ENCODE peak calls at places on chromosomes 13 and 19, in four cellular contexts. U is progenitor cell of endocrine pancreas, X is psoas muscle, Y is dorsolateral prefrontal cortex. K is an unnamed sample.

GRCh38 chr19:10568444-10568825 is 344 bp downstream of the CDKN2D start:
- DNase-seq in Y (peak; percentile 36), U (no peak), X (peak; percentile 62), K (no peak)

GRCh38 chr19:24033962-24034342 is 53.0 kb upstream of the ZNF254 start:
- DNase-seq in Y (peak; percentile 46), U (no peak), X (peak; percentile 36), K (peak; percentile 23)

GRCh38 chr13:78610381-78610883 is 7.1 kb upstream of the POU4F1 start:
- DNase-seq in Y (no peak), X (no peak), U (no peak), K (no peak)

GRCh38 chr19:41016488-41017071 is 25.5 kb downstream of the CYP2B6 start:
- DNase-seq in X (no peak), U (no peak), Y (no peak), K (no peak)

GRCh38 chr19:30325657-30326056 is 46.5 kb upstream of the ZNF536 start:
- DNase-seq in U (no peak), X (no peak), Y (no peak), K (no peak)

GRCh38 chr13:71875823-71876222 is 8.8 kb upstream of the DACH1 start:
- DNase-seq in U (no peak), Y (no peak), X (no peak), K (no peak)

GRCh38 chr13:91721413-91721812 is 323.0 kb downstream of the GPC5 start:
- DNase-seq in X (no peak), Y (no peak), U (no peak), K (no peak)

GRCh38 chr13:78602561-78603239 is 652 bp downstream of the POU4F1 start:
- DNase-seq in X (no peak), U (no peak), Y (no peak), K (no peak)

GRCh38 chr13:64154514-64154913 is 2738.9 kb upstream of the PCDH20 start:
- DNase-seq in X (no peak), U (no peak), Y (no peak), K (no peak)

GRCh38 chr13:36848228-36848982 is 29.4 kb downstream of the RFXAP start:
- DNase-seq in Y (no peak), U (no peak), X (no peak), K (no peak)

GRCh38 chr19:13507053-13507611 is 853 bp upstream of the CACNA1A start:
- DNase-seq in U (no peak), X (no peak), Y (peak; percentile 48), K (no peak)

GRCh38 chr13:76383671-76384461 is 502.3 kb downstream of the KCTD12 start:
- DNase-seq in U (no peak), X (no peak), Y (no peak), K (no peak)

GRCh38 chr13:77397636-77398035 is 70.7 kb upstream of the MYCBP2 start:
- DNase-seq in Y (no peak), X (no peak), U (no peak), K (no peak)

GRCh38 chr13:111577429-111577828 is 257.0 kb downstream of the TEX29 start:
- DNase-seq in X (no peak), U (no peak), Y (no peak), K (no peak)

GRCh38 chr13:41405367-41405766 is 52.0 kb upstream of the RGCC start:
- DNase-seq in X (no peak), Y (no peak), U (no peak), K (no peak)

GRCh38 chr13:41398494-41399190 is 58.7 kb upstream of the RGCC start:
- DNase-seq in U (no peak), X (no peak), Y (no peak), K (no peak)

GRCh38 chr13:41403983-41404382 is 53.4 kb upstream of the RGCC start:
- DNase-seq in X (no peak), U (no peak), Y (no peak), K (no peak)

GRCh38 chr13:41402695-41403511 is 54.4 kb upstream of the RGCC start:
- DNase-seq in X (no peak), U (no peak), Y (no peak), K (no peak)

DNA sequence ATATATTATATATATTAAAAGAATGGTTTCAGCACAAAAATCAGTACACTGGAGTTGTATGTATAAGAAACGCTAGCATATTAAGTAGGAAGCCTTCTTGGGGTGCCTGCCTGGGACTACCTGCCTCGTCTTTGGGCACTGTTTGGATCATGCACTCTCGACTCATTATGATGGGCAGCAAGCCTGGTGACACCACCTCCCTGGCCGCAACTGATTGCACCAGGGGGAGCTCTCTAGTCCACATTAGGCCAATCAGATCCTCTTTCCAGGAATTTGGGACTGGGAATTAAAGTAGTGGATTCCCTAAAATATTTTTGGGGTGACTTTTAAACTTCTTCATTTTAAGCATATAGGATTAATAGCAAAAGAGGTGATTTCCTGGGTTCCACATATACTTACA is 56.0 kb upstream of the RGCC start:
- DNase-seq in Y (no peak), U (no peak), X (no peak), K (no peak)
- TF ChIP-seq CTCF in Y (no peak), U (no peak), X (no peak), K (no peak)

GRCh38 chr19:17296278-17296677 is 6.9 kb downstream of the ABHD8 start:
- DNase-seq in Y (no peak), U (no peak), X (no peak), K (no peak)
- TF ChIP-seq CTCF in Y (no peak), U (no peak), X (no peak), K (no peak)

DNA sequence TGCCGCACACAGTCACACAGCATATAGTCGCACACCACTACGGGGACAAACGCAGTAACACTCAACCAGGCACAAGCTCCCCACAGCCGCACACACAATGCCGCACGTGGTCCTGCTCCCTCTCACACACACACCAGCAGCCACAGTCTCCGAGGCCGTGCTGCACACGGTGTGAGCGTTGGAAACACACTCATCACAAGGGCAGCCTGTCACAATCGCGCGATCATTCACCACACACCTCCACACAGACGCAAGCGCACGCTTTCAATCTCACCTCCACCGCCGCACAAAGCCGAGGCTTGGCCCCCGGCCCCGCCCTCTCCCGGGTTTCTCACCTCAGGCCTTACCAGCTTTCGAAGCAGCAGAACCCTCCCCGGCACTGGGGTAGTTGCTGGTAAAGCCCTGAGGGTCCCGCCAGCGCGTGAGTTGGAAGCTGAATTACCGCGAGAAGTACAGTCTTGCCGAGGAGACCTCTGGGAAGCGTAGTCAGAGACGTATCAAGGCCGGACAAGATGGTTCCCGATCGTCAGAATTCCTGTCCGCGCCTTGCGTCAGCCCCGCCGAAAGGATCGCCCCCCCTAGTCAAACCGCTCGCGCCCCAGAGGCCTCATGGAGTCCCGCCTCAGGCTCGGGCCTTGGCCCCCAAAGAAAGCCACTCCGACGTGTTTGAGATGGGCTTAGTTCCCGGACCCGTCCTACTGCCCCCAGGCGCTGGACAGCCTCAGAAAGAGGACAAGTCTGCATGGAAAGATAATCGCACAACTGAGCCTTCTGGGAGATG is at the start of gene ZNF566:
- DNase-seq in X (peak; percentile 89), Y (peak; percentile 93), U (peak; percentile 93), K (peak; percentile 81)
- TF ChIP-seq CTCF in X (no peak), Y (peak; percentile 25), U (no peak), K (no peak)

DNA sequence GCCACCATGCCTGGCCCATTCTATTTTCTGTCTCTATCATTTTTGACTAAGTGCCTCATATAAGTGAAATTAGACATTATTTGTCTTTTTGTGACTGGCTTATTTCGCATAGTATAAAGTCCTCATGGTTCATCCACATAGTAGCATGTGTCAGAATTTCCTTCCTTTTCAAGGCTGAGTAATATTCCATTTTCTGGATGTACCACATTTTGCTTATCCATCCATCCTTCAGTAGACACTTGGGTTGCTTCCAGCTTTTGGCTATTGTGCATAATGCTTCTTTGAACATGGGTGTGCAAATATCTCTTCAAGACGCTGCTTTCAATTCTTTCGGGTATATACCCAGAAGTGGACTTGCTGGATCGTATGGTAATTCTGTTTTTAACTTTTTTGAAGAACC is 51.5 kb upstream of the USE1 start:
- DNase-seq in U (no peak), Y (no peak), X (no peak), K (no peak)
- TF ChIP-seq CTCF in U (no peak), Y (no peak), X (no peak), K (no peak)

DNA sequence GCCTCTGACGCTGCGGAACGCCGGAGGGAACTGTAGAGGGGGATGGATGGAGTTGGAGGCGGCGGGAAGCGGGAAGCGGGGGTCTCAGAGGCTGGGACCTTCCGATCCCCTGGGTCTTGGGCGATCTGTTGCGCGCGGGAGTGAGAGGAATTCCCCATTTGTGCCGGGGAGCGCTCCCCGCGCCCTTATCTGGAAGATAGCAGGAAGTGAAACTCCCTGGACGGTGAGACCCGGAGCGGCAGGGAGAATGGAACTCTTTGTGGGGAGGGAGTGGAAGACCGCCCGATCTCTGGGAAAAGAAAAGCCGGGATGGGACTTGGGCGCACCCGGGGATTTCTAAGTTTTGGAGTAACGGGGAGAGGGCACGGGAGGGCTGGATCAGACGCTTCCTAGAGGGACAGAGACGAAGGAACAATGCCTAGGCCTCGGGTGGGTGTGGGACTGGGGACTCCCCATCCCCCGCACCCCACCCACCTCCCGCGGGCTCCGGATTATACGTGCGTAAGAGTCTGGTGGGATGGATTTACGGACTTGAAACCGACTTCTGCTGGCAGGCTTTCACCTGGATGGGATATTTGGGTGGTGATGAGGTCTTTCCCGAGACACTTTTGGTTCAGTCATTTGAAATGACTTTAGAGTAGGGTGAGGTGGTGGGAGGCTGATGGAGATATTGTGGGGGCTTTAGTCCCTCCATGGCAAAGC is 495 bp downstream of the LSR start:
- DNase-seq in U (no peak), Y (no peak), X (no peak), K (peak; percentile 35)
- TF ChIP-seq CTCF in U (peak; percentile 2), Y (no peak), X (no peak), K (no peak)

DNA sequence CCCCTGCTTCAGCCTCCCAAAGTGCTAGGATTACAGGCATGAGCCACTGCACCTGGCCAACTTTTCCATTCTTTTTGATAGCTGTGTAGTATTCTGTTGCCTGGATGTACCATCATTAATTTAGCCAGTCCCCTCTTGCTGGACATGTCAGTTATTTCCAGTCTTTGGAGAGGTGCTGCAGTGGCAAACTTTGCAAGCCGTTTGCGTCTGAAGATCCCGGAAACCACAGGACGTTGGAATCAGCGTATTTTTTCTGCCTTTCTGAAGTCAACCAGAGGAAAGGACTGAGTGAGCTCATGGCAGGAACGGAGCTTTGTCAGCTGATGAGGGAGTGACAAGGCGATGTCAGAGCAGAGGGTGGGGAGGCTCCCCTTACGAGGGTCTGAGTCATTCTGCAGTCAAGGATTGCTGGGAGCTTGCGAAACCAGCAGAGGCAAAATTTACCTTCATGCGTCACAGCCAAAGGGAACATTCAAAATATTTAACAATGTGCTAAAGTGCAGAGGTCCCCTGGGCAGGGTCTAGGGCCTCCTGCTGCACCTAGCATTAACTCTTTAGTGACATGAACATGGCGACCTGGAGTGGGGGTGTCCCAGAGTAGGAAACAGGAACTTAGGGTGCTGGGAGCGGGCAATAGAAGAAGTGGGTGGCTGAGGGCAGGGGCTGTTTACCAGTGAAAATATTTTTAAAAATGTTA is 5.6 kb downstream of the C5AR1 start:
- DNase-seq in X (peak; percentile 62), U (no peak), Y (no peak), K (no peak)
- TF ChIP-seq CTCF in X (no peak), U (no peak), Y (no peak), K (no peak)

GRCh38 chr19:56309511-56310185 is 5.0 kb downstream of the ZSCAN5A start:
- DNase-seq in U (peak; percentile 45), Y (no peak), X (peak; percentile 24), K (peak; percentile 44)
- TF ChIP-seq CTCF in U (peak; percentile 78), Y (peak; percentile 60), X (peak; percentile 36), K (no peak)